ENCODE peak calls at places on chromosomes 1 and 21, in four cellular contexts. N is GM12878, U is H1, F is HepG2. Q is an unnamed sample.

GRCh38 chr1:1573843-1574720 is 581 bp downstream of the SSU72 start:
- DNase-seq in U (no peak), N (no peak), F (peak; percentile 57), Q (peak; percentile 87)

GRCh38 chr1:200150721-200151120 is 123.2 kb downstream of the NR5A2 start:
- DNase-seq in N (peak; percentile 49), F (no peak), U (no peak), Q (peak; percentile 80)

GRCh38 chr1:53981220-53981619 is 35.1 kb downstream of the LRRC42 start:
- DNase-seq in U (no peak), N (no peak), F (peak; percentile 82), Q (no peak)

GRCh38 chr1:14404847-14405246 is 193.6 kb upstream of the KAZN start:
- DNase-seq in U (no peak), N (no peak), F (no peak), Q (no peak)

GRCh38 chr1:155499953-155500621 is 62.5 kb downstream of the ASH1L start:
- DNase-seq in N (peak; percentile 56), F (no peak), U (no peak), Q (no peak)

GRCh38 chr1:86517336-86517735 is 29.5 kb upstream of the CLCA4 start:
- DNase-seq in F (no peak), U (no peak), N (no peak), Q (no peak)

GRCh38 chr1:185441608-185442007 is 124.6 kb upstream of the IVNS1ABP start:
- DNase-seq in U (no peak), N (no peak), F (peak; percentile 38), Q (no peak)

GRCh38 chr1:101107496-101108115 is 82.0 kb upstream of the DPH5 start:
- DNase-seq in U (no peak), F (no peak), N (no peak), Q (no peak)

GRCh38 chr21:44730951-44731579 is 19.7 kb upstream of the TSPEAR start:
- DNase-seq in U (peak; percentile 24), F (no peak), N (no peak), Q (peak; percentile 39)

GRCh38 chr1:29962831-29963247 is 726.5 kb downstream of the PTPRU start:
- DNase-seq in U (no peak), F (no peak), N (no peak), Q (peak; percentile 38)

GRCh38 chr1:47184090-47184735 is 5.6 kb downstream of the PDZK1IP1 start:
- DNase-seq in F (no peak), U (no peak), N (no peak), Q (no peak)

GRCh38 chr1:170698711-170699275 is 34.9 kb downstream of the PRRX1 start:
- DNase-seq in N (no peak), F (no peak), U (no peak), Q (no peak)

GRCh38 chr1:87203890-87204289 is 124.8 kb upstream of the LMO4 start:
- DNase-seq in F (no peak), U (no peak), N (no peak), Q (no peak)

GRCh38 chr1:11822091-11822490 is 16.1 kb downstream of the CLCN6 start:
- DNase-seq in F (no peak), U (no peak), N (no peak), Q (no peak)

GRCh38 chr1:24704411-24705259 is 40.6 kb upstream of the CLIC4 start:
- DNase-seq in U (no peak), F (no peak), N (no peak), Q (peak; percentile 62)

GRCh38 chr1:108686609-108687313 is 5.3 kb upstream of the PRPF38B start:
- DNase-seq in F (peak; percentile 35), U (no peak), N (no peak), Q (no peak)

GRCh38 chr21:24118738-24119470 is 1488.4 kb downstream of the MRPL39 start:
- DNase-seq in F (no peak), N (no peak), U (no peak), Q (no peak)

GRCh38 chr1:248047008-248047407 is 372 bp downstream of the OR2L3 start:
- DNase-seq in U (no peak), N (no peak), F (no peak), Q (no peak)

GRCh38 chr1:226092955-226093354 is 30.4 kb downstream of the H3-3A start:
- DNase-seq in N (no peak), U (no peak), F (no peak), Q (no peak)

GRCh38 chr1:2850502-2850901 is 49.0 kb upstream of the TTC34 start:
- DNase-seq in F (no peak), U (no peak), N (no peak), Q (no peak)

GRCh38 chr1:44676484-44677200 is 2.1 kb downstream of the ARMH1 start:
- DNase-seq in U (no peak), F (no peak), N (no peak), Q (peak; percentile 52)

GRCh38 chr1:225811622-225812487 is 1.9 kb downstream of the EPHX1 start:
- DNase-seq in U (no peak), F (peak; percentile 48), N (no peak), Q (no peak)

GRCh38 chr1:14653461-14653960 is 55.0 kb downstream of the KAZN start:
- DNase-seq in F (no peak), U (no peak), N (no peak), Q (no peak)

GRCh38 chr1:153610334-153611023 is 2.5 kb downstream of the S100A16 start:
- DNase-seq in F (no peak), N (no peak), U (no peak), Q (peak; percentile 50)

GRCh38 chr1:118948351-118948750 is 39.8 kb downstream of the TBX15 start:
- DNase-seq in F (no peak), N (no peak), U (no peak), Q (no peak)

GRCh38 chr1:118948796-118949195 is 39.3 kb downstream of the TBX15 start:
- DNase-seq in F (no peak), U (no peak), N (no peak), Q (no peak)

GRCh38 chr1:118949317-118949716 is 38.8 kb downstream of the TBX15 start:
- DNase-seq in N (no peak), U (no peak), F (no peak), Q (no peak)

GRCh38 chr1:118947003-118947765 is 41.0 kb downstream of the TBX15 start:
- DNase-seq in F (no peak), U (no peak), N (no peak), Q (no peak)

DNA sequence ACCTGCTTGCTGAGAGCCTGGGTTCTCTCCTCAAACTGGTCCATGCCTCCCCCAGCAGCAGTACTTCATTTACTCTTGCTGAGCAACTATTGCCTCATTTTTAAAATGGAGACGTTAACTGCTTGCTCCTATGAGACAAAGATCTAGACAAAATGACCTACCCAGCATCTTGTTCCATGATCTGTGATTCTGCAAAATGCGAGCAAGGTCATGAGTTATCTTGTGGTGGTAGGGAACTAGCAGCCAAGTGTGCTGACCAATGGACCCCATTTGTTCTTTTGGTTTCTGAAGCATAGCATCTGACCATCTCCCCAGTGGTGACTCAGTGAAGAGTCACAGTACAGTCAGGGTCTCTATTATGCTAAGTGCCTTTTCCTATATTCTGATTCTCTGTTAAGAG is 40.4 kb downstream of the TBX15 start:
- DNase-seq in N (no peak), U (no peak), F (no peak), Q (no peak)
- TF ChIP-seq BRCA1 in N (no peak), U (no peak), F (no peak), Q (no peak)

DNA sequence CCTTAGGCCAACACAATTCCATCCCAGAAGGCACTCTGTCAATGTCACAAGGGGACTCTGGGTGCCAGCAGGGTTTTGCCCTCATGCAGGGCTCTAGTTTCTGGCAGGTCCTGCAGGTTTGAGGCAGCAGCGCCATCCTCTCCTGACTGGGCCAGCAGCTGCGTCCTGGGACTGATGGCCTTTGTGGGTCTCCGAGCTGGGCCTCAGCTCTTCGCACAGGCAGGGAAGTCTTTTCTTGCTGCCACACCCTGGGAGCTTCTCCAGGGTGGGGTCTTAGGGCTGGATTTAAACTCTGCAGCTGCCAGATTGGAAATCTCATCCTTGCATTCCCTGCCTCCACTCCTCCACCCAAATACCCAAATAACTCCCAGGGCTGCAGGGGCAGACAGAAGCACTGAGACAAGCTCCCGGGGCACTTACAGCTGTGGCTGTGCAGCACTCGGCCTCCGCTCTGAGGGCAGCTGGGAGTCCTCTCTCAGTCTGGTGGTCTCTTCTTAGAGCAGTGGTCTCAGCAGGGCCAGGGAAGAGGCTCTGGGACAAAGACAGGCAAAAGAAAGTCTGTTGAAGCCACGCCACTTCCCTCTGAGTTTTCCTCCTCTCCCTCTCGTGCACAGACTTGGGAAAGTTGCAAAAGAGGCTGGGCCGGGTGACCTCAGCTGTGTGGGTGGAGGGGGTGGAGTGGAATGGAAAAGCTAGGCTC is at the start of gene RAB7B:
- DNase-seq in F (no peak), U (peak; percentile 41), N (no peak), Q (no peak)
- TF ChIP-seq BRCA1 in F (no peak), U (no peak), N (no peak), Q (no peak)

GRCh38 chr1:112298558-112298957 is 97.5 kb upstream of the CTTNBP2NL start:
- DNase-seq in F (peak; percentile 38), U (peak; percentile 88), N (no peak), Q (peak; percentile 74)
- TF ChIP-seq BRCA1 in F (no peak), U (no peak), N (no peak), Q (no peak)

GRCh38 chr1:23576338-23577055 is 17.2 kb upstream of the ID3 start:
- DNase-seq in N (no peak), F (no peak), U (no peak), Q (no peak)
- TF ChIP-seq BRCA1 in N (no peak), F (no peak), U (no peak), Q (no peak)

DNA sequence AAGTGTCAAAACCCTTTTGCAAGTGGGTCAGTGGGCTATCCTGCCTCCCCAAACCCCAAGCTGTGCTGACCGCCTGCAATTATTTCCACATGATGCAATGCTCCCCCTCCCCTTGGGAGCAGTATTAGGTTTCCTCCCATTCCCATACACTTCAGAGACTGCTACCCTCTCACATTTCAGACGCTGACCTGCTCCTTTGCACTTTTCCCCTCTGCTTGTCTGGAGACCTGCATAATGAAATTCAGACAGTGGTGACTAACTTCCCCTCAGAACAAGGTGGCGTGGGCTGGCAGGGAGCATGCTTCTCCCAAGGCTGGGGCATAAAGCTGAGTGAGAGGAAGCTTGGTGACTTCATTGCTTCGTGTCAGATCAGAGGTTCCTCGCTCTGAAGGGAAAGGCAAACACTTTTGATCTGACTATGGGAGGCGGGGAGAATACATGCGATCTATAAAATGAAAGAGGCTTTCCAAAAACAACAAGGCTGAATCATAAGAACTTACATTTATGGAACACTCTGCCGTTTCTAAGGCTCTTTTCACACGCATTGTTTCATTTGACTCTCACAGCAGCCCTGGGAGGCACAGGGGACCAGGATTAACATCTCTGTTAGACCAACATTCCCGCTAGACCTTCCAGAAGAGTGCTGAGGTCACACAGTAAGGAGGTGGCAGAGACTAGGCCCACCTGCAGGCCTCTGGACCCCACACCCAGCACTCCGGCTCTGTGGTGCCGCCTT is 27.5 kb upstream of the ROR1 start:
- DNase-seq in F (no peak), N (no peak), U (peak; percentile 54), Q (no peak)
- TF ChIP-seq BRCA1 in F (no peak), N (no peak), U (no peak), Q (no peak)

GRCh38 chr1:94463056-94463764 is 45.0 kb downstream of the ABCD3 start:
- DNase-seq in F (no peak), U (no peak), N (no peak), Q (no peak)
- TF ChIP-seq BRCA1 in F (no peak), U (no peak), N (no peak), Q (no peak)

Q was measured in K562.